ENCODE peak calls at places on chromosomes 1 and 21, in ten cellular contexts. C is iPS DF 19.7; R is NCI-H748 treated with DMSO at 0.1 percent for 48 hours; A is nucleus accumbens; U is ELF-1; V is gastrocnemius medialis; T is BE2C; Y is effector memory CD8-positive, alpha-beta T cell; L is GF-D8; E is amygdala. Z is an unnamed sample.

GRCh38 chr1:84642776-84643175 is 47.5 kb downstream of the SSX2IP start:
- DNase-seq in Y (no peak), E (no peak), U (no peak), R (no peak), V (no peak), A (no peak), L (no peak), T (no peak), C (no peak), Z (no peak)

GRCh38 chr1:1328254-1328653 is 2.8 kb upstream of the TAS1R3 start:
- DNase-seq in A (no peak), Y (no peak), E (no peak), R (no peak), V (no peak), U (no peak), C (no peak), L (no peak), T (no peak), Z (no peak)

GRCh38 chr1:209611771-209612570 is 28.5 kb downstream of the CAMK1G start:
- DNase-seq in R (no peak), T (no peak), Y (no peak), V (peak), C (no peak), A (no peak), E (no peak), L (no peak), U (no peak), Z (peak)

GRCh38 chr1:150621497-150622113 is 7.8 kb downstream of the ENSA start:
- DNase-seq in T (peak), U (no peak), A (no peak), C (no peak), V (peak), L (peak), R (no peak), E (no peak), Y (peak), Z (peak)

GRCh38 chr1:39727221-39727931 is 11.3 kb upstream of the PPIE start:
- DNase-seq in V (no peak), U (no peak), C (no peak), L (no peak), R (no peak), A (no peak), E (no peak), Y (no peak), T (no peak), Z (no peak)

GRCh38 chr1:80675469-80675868 is 1125.3 kb upstream of the ADGRL2 start:
- DNase-seq in A (no peak), R (no peak), E (no peak), V (no peak), T (no peak), Y (no peak), U (peak), L (no peak), C (no peak), Z (no peak)

GRCh38 chr21:44845418-44846200 is 27.7 kb upstream of the SUMO3 start:
- DNase-seq in Y (peak), V (no peak), A (no peak), R (peak), E (no peak), T (peak), L (peak), C (peak), U (peak), Z (peak)

GRCh38 chr21:23543334-23543733 is 2063.9 kb downstream of the MRPL39 start:
- DNase-seq in T (peak), E (no peak), V (no peak), C (no peak), U (no peak), A (no peak), L (no peak), Y (no peak), R (no peak), Z (no peak)

GRCh38 chr1:50610563-50610962 is 187.3 kb upstream of the DMRTA2 start:
- DNase-seq in E (no peak), A (no peak), U (no peak), V (no peak), T (no peak), C (no peak), R (peak), Y (no peak), L (no peak), Z (no peak)

GRCh38 chr1:155463865-155464264 is 98.7 kb downstream of the ASH1L start:
- DNase-seq in A (no peak), Y (no peak), T (no peak), V (no peak), C (no peak), U (peak), R (no peak), L (no peak), E (no peak), Z (no peak)

GRCh38 chr1:168942165-168942564 is 164.3 kb upstream of the ATP1B1 start:
- DNase-seq in U (no peak), R (no peak), E (no peak), T (no peak), C (no peak), V (no peak), Y (no peak), L (no peak), A (no peak), Z (no peak)

GRCh38 chr21:32958288-32958992 is 67.3 kb upstream of the OLIG2 start:
- DNase-seq in L (no peak), A (no peak), C (no peak), R (no peak), U (no peak), Y (no peak), E (no peak), T (no peak), V (no peak), Z (no peak)

GRCh38 chr1:35029756-35030155 is 2.0 kb downstream of the ZMYM6 start:
- DNase-seq in U (no peak), L (peak), E (no peak), A (no peak), Y (no peak), V (no peak), R (no peak), C (no peak), T (no peak), Z (no peak)

GRCh38 chr1:26064591-26064990 is 2.8 kb downstream of the TRIM63 start:
- DNase-seq in Y (no peak), C (no peak), U (no peak), A (no peak), V (no peak), R (no peak), L (no peak), T (no peak), E (no peak), Z (no peak)

GRCh38 chr1:21887796-21888195 is 49.3 kb downstream of the HSPG2 start:
- DNase-seq in Y (no peak), R (no peak), L (no peak), E (no peak), V (no peak), A (no peak), T (no peak), C (no peak), U (no peak), Z (peak)

GRCh38 chr1:165353731-165354671 is 2.5 kb downstream of the LMX1A start:
- DNase-seq in T (no peak), V (no peak), E (no peak), L (no peak), Y (no peak), C (no peak), U (peak), R (no peak), A (no peak), Z (no peak)

GRCh38 chr21:41634211-41634694 is 126.3 kb upstream of the TMPRSS2 start:
- DNase-seq in Y (no peak), C (no peak), U (peak), R (no peak), L (no peak), V (no peak), E (no peak), T (no peak), A (no peak), Z (no peak)

GRCh38 chr1:93081716-93082115 is 2.6 kb downstream of the MTF2 start:
- DNase-seq in V (no peak), E (no peak), T (no peak), R (no peak), L (peak), Y (no peak), A (no peak), U (no peak), C (no peak), Z (no peak)

GRCh38 chr1:208025036-208025435 is 114.1 kb upstream of the CD34 start:
- DNase-seq in L (no peak), V (peak), R (no peak), C (no peak), Y (no peak), U (no peak), T (no peak), E (peak), A (no peak), Z (peak)

GRCh38 chr1:54117815-54118563 is 34.8 kb downstream of the CDCP2 start:
- DNase-seq in T (no peak), E (peak), C (no peak), U (no peak), V (no peak), R (no peak), Y (no peak), A (no peak), L (no peak), Z (no peak)

GRCh38 chr1:2382621-2383361 is 8.6 kb downstream of the MORN1 start:
- DNase-seq in C (no peak), E (no peak), V (no peak), U (peak), R (no peak), Y (no peak), L (no peak), T (no peak), A (no peak), Z (no peak)

GRCh38 chr1:45012639-45013278 is 705 bp downstream of the UROD start:
- DNase-seq in Y (no peak), C (no peak), R (no peak), T (peak), V (peak), A (no peak), U (peak), L (peak), E (peak), Z (peak)

GRCh38 chr1:205456383-205456867 is 580 bp upstream of the BLACAT1 start:
- DNase-seq in U (peak), C (no peak), L (no peak), R (no peak), T (no peak), V (no peak), E (no peak), Y (no peak), A (no peak), Z (no peak)

GRCh38 chr1:21594935-21595897 is 73.9 kb downstream of the RAP1GAP start:
- DNase-seq in R (no peak), U (peak), L (peak), C (no peak), Y (peak), T (peak), A (no peak), E (peak), V (no peak), Z (peak)

GRCh38 chr1:52552505-52553371 is at the start of gene TUT4:
- DNase-seq in R (peak), Y (peak), T (peak), A (peak), U (peak), L (peak), C (peak), V (peak), E (peak), Z (peak)

GRCh38 chr1:232806071-232806510 is 875 bp downstream of the MAP10 start:
- DNase-seq in U (no peak), R (no peak), Y (no peak), E (no peak), V (no peak), L (no peak), A (no peak), T (no peak), C (no peak), Z (no peak)

GRCh38 chr1:119475866-119476439 is 31.1 kb upstream of the HSD3B1 start:
- DNase-seq in Y (no peak), V (no peak), T (peak), R (peak), C (peak), L (no peak), A (no peak), E (peak), U (peak), Z (no peak)

GRCh38 chr1:27589441-27589840 is 14.5 kb downstream of the AHDC1 start:
- DNase-seq in E (no peak), L (no peak), R (no peak), C (no peak), T (no peak), A (no peak), V (no peak), U (no peak), Y (no peak), Z (no peak)

GRCh38 chr1:46480959-46481646 is 8.5 kb upstream of the DMBX1 start:
- DNase-seq in E (no peak), C (no peak), V (no peak), R (no peak), A (no peak), U (no peak), T (no peak), Y (no peak), L (peak), Z (no peak)

GRCh38 chr1:7550981-7551380 is 220.1 kb upstream of the VAMP3 start:
- DNase-seq in C (no peak), L (no peak), E (no peak), U (no peak), R (no peak), Y (no peak), V (no peak), T (no peak), A (no peak), Z (peak)

GRCh38 chr1:155196893-155197638 is 10.6 kb downstream of the THBS3 start:
- DNase-seq in V (peak), L (no peak), C (no peak), A (no peak), T (no peak), E (peak), U (peak), R (no peak), Y (no peak), Z (peak)

GRCh38 chr1:8394456-8395321 is 76.8 kb downstream of the SLC45A1 start:
- DNase-seq in T (no peak), A (no peak), L (no peak), R (no peak), E (no peak), C (no peak), U (no peak), Y (no peak), V (no peak), Z (no peak)